ENCODE peak calls at places on chromosomes 5 and 9, in ten cellular contexts. I, W, C, O, T, D, A, U, J and Y are unnamed samples.

GRCh38 chr5:137995747-137996123 is 37.1 kb downstream of the FAM13B start:
- DNase-seq in I (no peak), W (no peak), C (no peak), O (no peak), T (no peak), D (no peak), A (no peak), U (peak), J (no peak), Y (no peak)

GRCh38 chr5:10456583-10457562 is 15.2 kb downstream of the ROPN1L start:
- DNase-seq in I (no peak), W (no peak), C (no peak), O (no peak), T (no peak), D (no peak), A (no peak), U (peak), J (no peak), Y (no peak)

GRCh38 chr5:101663543-101663942 is 632.5 kb downstream of the SLCO4C1 start:
- DNase-seq in I (no peak), W (no peak), C (no peak), O (no peak), T (no peak), D (no peak), A (no peak), U (no peak), J (no peak), Y (no peak)

GRCh38 chr5:72693001-72693442 is 123.4 kb upstream of the TNPO1 start:
- DNase-seq in I (no peak), W (no peak), C (no peak), O (no peak), T (no peak), D (no peak), A (no peak), U (peak), J (no peak), Y (no peak)

GRCh38 chr9:73152445-73152844 is 780 bp downstream of the ANXA1 start:
- DNase-seq in I (no peak), W (no peak), C (no peak), O (no peak), T (no peak), D (no peak), A (no peak), U (no peak), J (no peak), Y (no peak)

GRCh38 chr5:1412163-1412562 is 33.1 kb downstream of the SLC6A3 start:
- DNase-seq in I (no peak), W (no peak), C (no peak), O (no peak), T (peak), D (no peak), A (no peak), U (peak), J (no peak), Y (no peak)

GRCh38 chr5:151596839-151597539 is 5.9 kb upstream of the FAT2 start:
- DNase-seq in I (no peak), W (no peak), C (no peak), O (peak), T (no peak), D (no peak), A (no peak), U (no peak), J (no peak), Y (no peak)

GRCh38 chr9:112925058-112925641 is 34.5 kb upstream of the SLC46A2 start:
- DNase-seq in I (no peak), W (no peak), C (peak), O (peak), T (no peak), D (peak), A (peak), U (peak), J (no peak), Y (no peak)

GRCh38 chr5:88836195-88836838 is 46.7 kb downstream of the MEF2C start:
- DNase-seq in I (no peak), W (peak), C (no peak), O (no peak), T (peak), D (no peak), A (no peak), U (no peak), J (no peak), Y (no peak)

GRCh38 chr9:89311346-89312153 is 555 bp downstream of the CKS2 start:
- DNase-seq in I (no peak), W (no peak), C (no peak), O (no peak), T (no peak), D (no peak), A (peak), U (peak), J (no peak), Y (peak)

GRCh38 chr5:122921826-122922225 is 76.4 kb downstream of the SNX24 start:
- DNase-seq in I (no peak), W (no peak), C (no peak), O (no peak), T (no peak), D (no peak), A (no peak), U (no peak), J (no peak), Y (no peak)

GRCh38 chr5:107557051-107557658 is 113.6 kb downstream of the EFNA5 start:
- DNase-seq in I (peak), W (no peak), C (peak), O (no peak), T (no peak), D (peak), A (no peak), U (no peak), J (no peak), Y (no peak)

GRCh38 chr5:179530069-179530998 is 20.0 kb upstream of the RUFY1 start:
- DNase-seq in I (peak), W (peak), C (no peak), O (no peak), T (peak), D (no peak), A (peak), U (peak), J (no peak), Y (peak)

GRCh38 chr9:89919171-89919681 is 314.4 kb downstream of the GADD45G start:
- DNase-seq in I (no peak), W (no peak), C (no peak), O (peak), T (no peak), D (peak), A (peak), U (peak), J (no peak), Y (peak)

GRCh38 chr9:123723135-123723875 is 206.6 kb downstream of the DENND1A start:
- DNase-seq in I (no peak), W (no peak), C (no peak), O (no peak), T (no peak), D (no peak), A (no peak), U (no peak), J (no peak), Y (no peak)

GRCh38 chr9:121708768-121709488 is 57.5 kb downstream of the DAB2IP start:
- DNase-seq in I (no peak), W (peak), C (no peak), O (no peak), T (no peak), D (no peak), A (no peak), U (no peak), J (no peak), Y (no peak)

GRCh38 chr5:127229185-127229889 is 61.3 kb upstream of the MEGF10 start:
- DNase-seq in I (peak), W (peak), C (peak), O (no peak), T (peak), D (no peak), A (peak), U (peak), J (no peak), Y (peak)
- TF ChIP-seq POLR2A in I (no peak), W (no peak), C (peak), O (no peak), T (no peak), D (no peak), A (no peak), U (peak), J (peak), Y (no peak)

DNA sequence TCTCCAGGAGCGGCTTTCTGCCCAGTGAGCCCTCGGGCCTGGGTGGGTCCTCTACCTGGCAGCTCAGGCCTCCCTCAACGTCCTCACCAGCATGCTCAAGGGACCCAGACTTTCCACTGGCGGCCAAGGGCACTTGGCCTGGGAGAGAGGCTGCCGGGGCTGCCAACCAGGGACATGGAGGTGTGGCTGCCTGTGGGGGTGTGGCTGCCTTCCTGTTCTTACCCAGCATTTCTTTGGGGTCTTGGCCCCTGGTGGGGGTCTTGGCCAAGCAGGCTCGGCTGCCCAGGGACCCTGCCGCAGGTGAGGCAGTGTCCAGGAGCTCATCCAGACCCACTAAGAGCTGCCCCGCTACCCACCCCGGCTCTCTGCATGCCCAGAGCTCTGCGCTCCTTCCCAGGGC is 7.2 kb upstream of the QSOX2 start:
- DNase-seq in I (no peak), W (no peak), C (no peak), O (no peak), T (no peak), D (no peak), A (no peak), U (no peak), J (no peak), Y (peak)
- TF ChIP-seq CTCF in I (no peak), W (no peak), C (no peak), O (no peak), T (no peak), D (no peak), A (no peak), U (no peak), J (no peak), Y (no peak)

GRCh38 chr9:130042931-130043653 is at the start of gene FNBP1:
- DNase-seq in I (peak), W (peak), C (peak), O (peak), T (peak), D (no peak), A (peak), U (peak), J (no peak), Y (peak)
- TF ChIP-seq POLR2A in I (peak), W (peak), C (peak), O (no peak), T (peak), D (peak), A (peak), U (peak), J (peak), Y (peak)

GRCh38 chr5:180821538-180821937 is 18.9 kb upstream of the MGAT1 start:
- DNase-seq in I (no peak), W (no peak), C (no peak), O (no peak), T (no peak), D (no peak), A (no peak), U (no peak), J (no peak), Y (no peak)
- TF ChIP-seq CTCF in I (no peak), W (no peak), C (no peak), O (no peak), T (no peak), D (no peak), A (no peak), U (no peak), J (no peak), Y (no peak)

GRCh38 chr5:32315221-32316014 is 2.7 kb upstream of the MTMR12 start:
- DNase-seq in I (no peak), W (no peak), C (no peak), O (no peak), T (no peak), D (no peak), A (no peak), U (no peak), J (no peak), Y (no peak)

GRCh38 chr5:32311404-32312193 is 1.1 kb downstream of the MTMR12 start:
- DNase-seq in I (no peak), W (peak), C (no peak), O (no peak), T (no peak), D (no peak), A (no peak), U (peak), J (no peak), Y (no peak)

GRCh38 chr5:32312194-32312681 is 501 bp downstream of the MTMR12 start:
- DNase-seq in I (peak), W (peak), C (peak), O (no peak), T (peak), D (no peak), A (peak), U (peak), J (no peak), Y (peak)

GRCh38 chr5:32314658-32315057 is 1.9 kb upstream of the MTMR12 start:
- DNase-seq in I (no peak), W (no peak), C (no peak), O (peak), T (no peak), D (no peak), A (no peak), U (no peak), J (no peak), Y (no peak)

GRCh38 chr5:32312682-32313523 is at the start of gene MTMR12:
- DNase-seq in I (peak), W (peak), C (peak), O (peak), T (peak), D (peak), A (peak), U (peak), J (peak), Y (peak)
- TF ChIP-seq POLR2A in I (peak), W (peak), C (peak), O (peak), T (peak), D (peak), A (peak), U (peak), J (peak), Y (peak)